ENCODE peak calls at places on chromosomes 12 and 14, in nine cellular contexts. V is tibial nerve, Y is sigmoid colon, Z is stomach, U is A549, T is upper lobe of left lung, Q is SK-N-SH, W is H1, P is ovary. S is an unnamed sample.

GRCh38 chr14:98069712-98070133 is 1202.3 kb downstream of the BCL11B start:
- DNase-seq in V (no peak), Y (no peak), Z (no peak), U (peak), T (peak), Q (no peak), W (peak), P (no peak), S (no peak)

GRCh38 chr12:53533476-53533875 is 26.2 kb upstream of the NPFF start:
- DNase-seq in V (no peak), Y (no peak), Z (no peak), U (no peak), T (no peak), Q (no peak), W (no peak), P (no peak), S (no peak)

GRCh38 chr12:132367401-132367851 is 38.0 kb upstream of the GALNT9 start:
- DNase-seq in V (no peak), Y (peak), Z (no peak), U (no peak), T (peak), Q (no peak), W (no peak), P (no peak), S (no peak)

GRCh38 chr14:95922080-95922479 is 45.4 kb downstream of the TUNAR start:
- DNase-seq in V (no peak), Y (no peak), Z (no peak), U (no peak), T (no peak), Q (no peak), W (no peak), P (no peak), S (no peak)

GRCh38 chr12:91870872-91871707 is 274.6 kb downstream of the BTG1 start:
- DNase-seq in V (no peak), Y (no peak), Z (no peak), U (no peak), T (no peak), Q (no peak), W (no peak), P (no peak), S (no peak)

GRCh38 chr14:103020271-103020910 is 37.0 kb downstream of the CDC42BPB start:
- DNase-seq in V (no peak), Y (no peak), Z (no peak), U (no peak), T (no peak), Q (no peak), W (no peak), P (no peak), S (no peak)

GRCh38 chr14:103563089-103563620 is 395 bp downstream of the COA8 start:
- DNase-seq in V (no peak), Y (peak), Z (peak), U (no peak), T (no peak), Q (no peak), W (no peak), P (no peak), S (peak)

GRCh38 chr12:19694627-19695026 is 255.3 kb downstream of the AEBP2 start:
- DNase-seq in V (no peak), Y (no peak), Z (no peak), U (no peak), T (no peak), Q (no peak), W (no peak), P (no peak), S (no peak)

GRCh38 chr12:132018193-132018916 is 68.6 kb downstream of the EP400 start:
- DNase-seq in V (no peak), Y (no peak), Z (no peak), U (peak), T (peak), Q (no peak), W (no peak), P (no peak), S (no peak)

GRCh38 chr12:5428332-5429221 is 3.3 kb upstream of the NTF3 start:
- DNase-seq in V (no peak), Y (no peak), Z (no peak), U (no peak), T (no peak), Q (peak), W (peak), P (no peak), S (no peak)

DNA sequence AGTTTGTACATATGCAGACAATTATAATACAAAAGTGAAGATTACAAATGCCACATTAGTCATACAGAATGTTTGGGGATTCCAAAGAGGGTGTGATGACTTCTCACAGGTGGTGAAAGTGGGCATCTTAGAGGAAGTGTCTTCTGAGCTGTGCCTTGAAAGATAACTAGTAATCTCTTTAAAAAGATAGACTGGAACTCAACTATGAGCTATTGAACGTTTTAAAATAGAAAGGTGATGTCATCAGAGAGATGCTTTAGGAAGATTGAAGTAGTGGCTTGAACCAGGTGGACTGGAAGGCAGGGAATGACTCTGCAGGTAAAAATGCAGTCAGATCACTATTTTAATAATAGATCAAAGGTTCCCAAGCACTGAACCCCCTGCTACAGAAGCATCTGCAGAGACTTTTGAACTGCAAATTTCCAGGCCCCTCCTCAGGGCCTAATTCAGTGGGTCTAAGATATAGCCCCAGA is 50.3 kb downstream of the SYT1 start:
- DNase-seq in V (no peak), Y (no peak), Z (no peak), U (no peak), T (no peak), Q (no peak), W (no peak), P (no peak), S (no peak)
- H3K27ac ChIP-seq in V (no peak), Y (no peak), Z (no peak), U (no peak), T (no peak), Q (no peak), W (no peak), P (no peak), S (no peak)

DNA sequence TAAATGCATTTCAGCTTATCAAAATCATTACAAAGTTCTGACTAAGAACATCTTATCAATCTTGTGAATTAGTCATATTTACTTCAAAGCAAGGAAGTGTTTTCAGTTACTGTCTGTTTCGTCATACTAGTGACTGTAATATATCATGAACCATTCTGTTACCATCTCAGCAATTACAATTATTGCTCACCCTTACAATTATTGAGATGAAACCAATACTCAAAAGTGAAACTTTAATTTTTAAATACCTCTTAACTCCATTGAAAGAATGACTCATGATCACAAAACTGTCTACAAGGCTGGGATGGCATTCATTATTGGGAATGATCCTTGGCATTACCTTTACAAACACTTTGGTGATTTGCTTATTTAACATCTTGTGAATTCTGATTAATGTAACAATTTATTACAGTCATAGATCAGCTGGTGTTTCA is 90.3 kb downstream of the RPS6KA5 start:
- DNase-seq in V (no peak), Y (no peak), Z (no peak), U (peak), T (no peak), Q (no peak), W (no peak), P (no peak), S (no peak)
- TF ChIP-seq EP300 in V (no peak), Y (no peak), Z (no peak), U (peak), T (no peak), Q (no peak), W (no peak), P (no peak), S (no peak)

GRCh38 chr12:524167-524951 is 64.6 kb downstream of the B4GALNT3 start:
- DNase-seq in V (no peak), Y (no peak), Z (peak), U (no peak), T (no peak), Q (no peak), W (no peak), P (no peak), S (no peak)
- H3K27ac ChIP-seq in V (no peak), Y (no peak), Z (no peak), U (no peak), T (no peak), Q (no peak), W (no peak), P (no peak), S (no peak)

DNA sequence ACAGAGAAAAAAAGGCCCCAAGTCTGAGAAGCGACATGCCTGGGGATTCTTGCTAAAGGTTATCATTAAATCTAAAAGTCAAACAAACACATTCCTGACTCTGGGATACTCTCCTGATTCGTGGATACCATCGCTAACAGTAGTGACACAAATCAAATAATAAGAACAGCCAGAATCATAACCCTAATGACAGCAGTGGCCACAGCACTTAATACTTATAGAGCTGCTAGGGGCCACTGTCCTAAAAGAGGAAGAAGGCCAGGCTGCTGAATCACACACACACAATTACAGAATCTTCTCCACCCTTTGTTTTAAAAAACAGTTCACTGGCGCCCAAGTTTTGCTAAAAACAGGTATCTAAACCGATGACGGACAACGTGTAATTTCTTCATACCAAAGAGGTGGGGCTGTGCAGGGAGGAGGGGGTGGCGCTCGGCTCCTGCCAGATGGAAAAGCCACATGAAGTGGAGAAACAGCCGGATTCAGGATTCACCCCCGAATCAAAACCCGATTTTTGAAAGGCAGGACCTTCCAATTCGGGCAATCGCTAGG is 1.1 kb downstream of the CLIP1 start:
- DNase-seq in V (peak), Y (peak), Z (peak), U (peak), T (no peak), Q (peak), W (no peak), P (no peak), S (peak)
- TF ChIP-seq EP300 in V (peak), Y (no peak), Z (no peak), U (no peak), T (no peak), Q (no peak), W (no peak), P (no peak), S (no peak)

GRCh38 chr12:68675098-68675842 is 11.5 kb upstream of the NUP107 start:
- DNase-seq in V (no peak), Y (no peak), Z (peak), U (no peak), T (no peak), Q (no peak), W (no peak), P (no peak), S (peak)
- H3K27ac ChIP-seq in V (no peak), Y (peak), Z (no peak), U (no peak), T (no peak), Q (peak), W (no peak), P (no peak), S (no peak)

DNA sequence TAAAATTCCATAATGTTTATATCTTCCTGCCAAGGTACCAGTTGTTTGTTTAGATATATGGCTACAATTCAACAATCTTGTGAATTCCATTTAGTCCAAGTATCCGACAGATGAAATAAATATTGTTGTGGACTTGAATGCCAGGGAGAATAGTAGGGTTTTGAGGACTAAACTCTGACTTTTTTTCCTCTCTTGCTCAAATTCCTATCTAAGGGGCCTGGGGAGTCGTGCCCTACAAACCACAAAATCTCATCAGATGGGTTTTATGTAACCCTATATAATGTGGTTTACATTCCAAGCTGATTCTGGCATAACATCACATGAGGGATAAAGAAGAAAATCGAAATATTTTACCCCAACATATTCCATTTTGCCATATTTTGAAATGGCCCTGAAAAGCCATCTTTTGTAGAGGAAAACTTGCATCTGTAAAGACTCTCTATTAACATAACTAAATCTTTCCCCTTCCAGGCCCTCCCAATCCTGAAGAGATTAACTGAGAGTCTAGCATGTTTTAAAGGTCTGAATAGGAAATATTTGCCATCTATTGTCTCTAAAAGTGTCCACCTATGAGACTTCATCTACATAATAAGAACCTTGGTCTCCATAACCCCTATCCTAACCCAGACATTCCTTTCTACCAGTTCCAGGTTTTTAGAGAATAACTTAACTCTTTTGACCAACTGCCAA is 184.7 kb upstream of the KITLG start:
- DNase-seq in V (no peak), Y (no peak), Z (no peak), U (no peak), T (no peak), Q (no peak), W (no peak), P (no peak), S (no peak)
- TF ChIP-seq EP300 in V (no peak), Y (no peak), Z (no peak), U (no peak), T (no peak), Q (no peak), W (no peak), P (no peak), S (no peak)

GRCh38 chr12:14904854-14905253 is 19.2 kb upstream of the MGP start:
- DNase-seq in V (no peak), Y (no peak), Z (no peak), U (no peak), T (no peak), Q (no peak), W (no peak), P (no peak), S (no peak)

GRCh38 chr12:14901228-14901562 is 15.5 kb upstream of the MGP start:
- DNase-seq in V (no peak), Y (peak), Z (no peak), U (peak), T (no peak), Q (no peak), W (no peak), P (no peak), S (no peak)

GRCh38 chr12:14900521-14901227 is 15.0 kb upstream of the MGP start:
- DNase-seq in V (no peak), Y (no peak), Z (no peak), U (no peak), T (no peak), Q (no peak), W (no peak), P (no peak), S (no peak)

GRCh38 chr12:14903386-14904098 is 17.9 kb upstream of the MGP start:
- DNase-seq in V (no peak), Y (no peak), Z (no peak), U (no peak), T (no peak), Q (no peak), W (no peak), P (no peak), S (no peak)

GRCh38 chr12:14902465-14902864 is 16.8 kb upstream of the MGP start:
- DNase-seq in V (no peak), Y (no peak), Z (no peak), U (no peak), T (no peak), Q (no peak), W (no peak), P (no peak), S (no peak)
- H3K27ac ChIP-seq in V (no peak), Y (peak), Z (no peak), U (no peak), T (no peak), Q (peak), W (no peak), P (no peak), S (no peak)

GRCh38 chr12:81639196-81639595 is 120.0 kb downstream of the PPFIA2 start:
- DNase-seq in V (no peak), Y (no peak), Z (no peak), U (no peak), T (no peak), Q (no peak), W (no peak), P (no peak), S (no peak)

DNA sequence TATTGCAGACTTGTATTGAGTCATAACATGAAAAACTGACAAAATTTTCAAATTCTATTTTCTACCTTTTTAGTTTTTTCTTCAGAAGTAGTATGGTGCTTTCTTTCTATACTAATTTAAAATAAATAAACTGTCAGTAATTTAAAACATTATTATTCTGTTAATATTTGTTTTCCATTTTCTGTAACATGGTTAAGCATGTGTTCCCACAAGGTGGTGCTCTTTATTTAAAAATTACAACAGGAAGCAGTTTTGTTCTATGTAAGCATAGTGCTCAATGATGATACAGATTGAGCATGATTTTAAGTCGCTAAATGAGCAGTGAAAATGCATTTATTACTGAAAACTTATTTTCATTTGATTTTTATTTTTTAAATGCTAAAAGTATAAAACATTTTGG is 114.6 kb downstream of the PPFIA2 start:
- DNase-seq in V (no peak), Y (no peak), Z (no peak), U (peak), T (no peak), Q (peak), W (no peak), P (no peak), S (no peak)
- TF ChIP-seq EP300 in V (no peak), Y (no peak), Z (no peak), U (no peak), T (no peak), Q (no peak), W (no peak), P (no peak), S (no peak)